ENCODE peak calls at places on chromosomes 2 and 18, in eight cellular contexts. S, C, T, K, X, H, G and I are unnamed samples.

GRCh38 chr2:27907547-27907946 is 17.0 kb downstream of the BABAM2 start:
- ATAC-seq in S (no peak), C (no peak), T (peak), K (peak), X (no peak), H (no peak), G (peak), I (no peak)

GRCh38 chr2:24123212-24124002 is at the start of the genes FAM228B and PFN4:
- ATAC-seq in S (peak), C (peak), T (peak), K (peak), X (peak), H (peak), G (peak), I (peak)

GRCh38 chr2:62457555-62457954 is 48.4 kb downstream of the TMEM17 start:
- ATAC-seq in S (no peak), C (peak), T (no peak), K (no peak), X (peak), H (no peak), G (no peak), I (no peak)

GRCh38 chr2:19786408-19787058 is 115.2 kb downstream of the TTC32 start:
- ATAC-seq in S (no peak), C (peak), T (no peak), K (peak), X (peak), H (no peak), G (no peak), I (peak)

GRCh38 chr18:69484699-69485396 is 84.2 kb downstream of the DOK6 start:
- ATAC-seq in S (no peak), C (peak), T (no peak), K (no peak), X (no peak), H (no peak), G (no peak), I (no peak)

GRCh38 chr2:151638188-151638933 is 95.9 kb downstream of the NEB start:
- ATAC-seq in S (peak), C (no peak), T (peak), K (peak), X (no peak), H (no peak), G (peak), I (no peak)

GRCh38 chr18:36372902-36373301 is 75.4 kb downstream of the FHOD3 start:
- ATAC-seq in S (peak), C (peak), T (no peak), K (no peak), X (no peak), H (no peak), G (no peak), I (no peak)

GRCh38 chr2:138274421-138275291 is 226.9 kb upstream of the SPOPL start:
- ATAC-seq in S (no peak), C (no peak), T (no peak), K (no peak), X (peak), H (no peak), G (no peak), I (no peak)

GRCh38 chr2:22817197-22817596 is 567.8 kb upstream of the KLHL29 start:
- ATAC-seq in S (peak), C (no peak), T (no peak), K (no peak), X (no peak), H (no peak), G (no peak), I (no peak)

GRCh38 chr18:10454800-10455550 is 540 bp downstream of the APCDD1 start:
- ATAC-seq in S (peak), C (peak), T (peak), K (peak), X (peak), H (peak), G (peak), I (peak)

GRCh38 chr2:1539973-1540372 is 126.7 kb downstream of the TPO start:
- ATAC-seq in S (no peak), C (no peak), T (no peak), K (no peak), X (no peak), H (no peak), G (no peak), I (no peak)

GRCh38 chr2:105473011-105473410 is 74.2 kb upstream of the FHL2 start:
- ATAC-seq in S (no peak), C (no peak), T (no peak), K (no peak), X (no peak), H (no peak), G (no peak), I (no peak)

GRCh38 chr18:78855188-78855587 is 124.4 kb upstream of the SALL3 start:
- ATAC-seq in S (no peak), C (no peak), T (no peak), K (no peak), X (no peak), H (no peak), G (no peak), I (no peak)

GRCh38 chr2:176160251-176161040 is 3.3 kb downstream of the HOXD3 start:
- ATAC-seq in S (no peak), C (peak), T (peak), K (no peak), X (no peak), H (peak), G (no peak), I (no peak)

GRCh38 chr18:61542596-61542995 is 209.4 kb downstream of the CDH20 start:
- ATAC-seq in S (no peak), C (no peak), T (no peak), K (no peak), X (no peak), H (no peak), G (no peak), I (no peak)

GRCh38 chr2:46032161-46032813 is 264.9 kb upstream of the EPAS1 start:
- ATAC-seq in S (peak), C (no peak), T (no peak), K (no peak), X (no peak), H (no peak), G (no peak), I (no peak)

GRCh38 chr2:197266477-197266876 is 44.1 kb downstream of the ANKRD44 start:
- ATAC-seq in S (no peak), C (no peak), T (peak), K (peak), X (no peak), H (no peak), G (peak), I (no peak)